ENCODE peak calls at places on chromosomes 2 and 18, in six cellular contexts. G, O, X, M, J and H are unnamed samples.

GRCh38 chr18:53941601-53942335 is 282.7 kb downstream of the MBD2 start:
- DNase-seq in G (peak), O (peak), X (no peak), M (no peak), J (no peak), H (no peak)

GRCh38 chr18:33870059-33870458 is 292.0 kb downstream of the ASXL3 start:
- DNase-seq in G (no peak), O (no peak), X (peak), M (no peak), J (peak), H (peak)

GRCh38 chr2:105746177-105747080 is 1.7 kb downstream of the NCK2 start:
- DNase-seq in G (no peak), O (peak), X (no peak), M (no peak), J (peak), H (no peak)

GRCh38 chr18:69854455-69854854 is 93.2 kb downstream of the CD226 start:
- DNase-seq in G (no peak), O (no peak), X (no peak), M (no peak), J (no peak), H (no peak)

GRCh38 chr2:201084863-201085262 is 13.1 kb downstream of the NDUFB3 start:
- DNase-seq in G (no peak), O (no peak), X (no peak), M (no peak), J (no peak), H (no peak)

GRCh38 chr2:8616084-8616419 is 65.8 kb upstream of the ID2 start:
- DNase-seq in G (no peak), O (no peak), X (no peak), M (no peak), J (no peak), H (no peak)

GRCh38 chr2:1773883-1774282 is 29.6 kb upstream of the PXDN start:
- DNase-seq in G (no peak), O (no peak), X (no peak), M (no peak), J (no peak), H (no peak)

GRCh38 chr18:57437782-57438668 is 2.9 kb downstream of the ONECUT2 start:
- DNase-seq in G (no peak), O (no peak), X (peak), M (peak), J (peak), H (no peak)

GRCh38 chr2:172968061-172968469 is 107.6 kb upstream of the MAP3K20 start:
- DNase-seq in G (peak), O (peak), X (peak), M (no peak), J (peak), H (peak)

GRCh38 chr2:55827855-55828254 is 95.7 kb downstream of the EFEMP1 start:
- DNase-seq in G (no peak), O (peak), X (no peak), M (no peak), J (no peak), H (no peak)

GRCh38 chr18:57837917-57838548 is 34.9 kb upstream of the ATP8B1 start:
- DNase-seq in G (peak), O (no peak), X (no peak), M (no peak), J (no peak), H (no peak)

GRCh38 chr2:158685646-158686045 is 109.5 kb upstream of the DAPL1 start:
- DNase-seq in G (no peak), O (peak), X (no peak), M (no peak), J (no peak), H (no peak)

GRCh38 chr2:122908134-122908533 is 1117.0 kb upstream of the CNTNAP5 start:
- DNase-seq in G (no peak), O (no peak), X (no peak), M (no peak), J (no peak), H (no peak)

GRCh38 chr2:218879881-218880748 is 537 bp upstream of the WNT10A start:
- DNase-seq in G (no peak), O (no peak), X (no peak), M (no peak), J (no peak), H (no peak)

GRCh38 chr18:46469186-46469915 is 187.7 kb downstream of the LOXHD1 start:
- DNase-seq in G (peak), O (peak), X (no peak), M (no peak), J (peak), H (peak)

GRCh38 chr2:234980476-234981187 is 28.8 kb downstream of the SH3BP4 start:
- DNase-seq in G (peak), O (no peak), X (no peak), M (no peak), J (peak), H (peak)

GRCh38 chr18:79873449-79874110 is 75.8 kb downstream of the KCNG2 start:
- DNase-seq in G (no peak), O (no peak), X (no peak), M (no peak), J (no peak), H (no peak)

GRCh38 chr18:57959278-57959677 is 84.7 kb upstream of the NEDD4L start:
- DNase-seq in G (peak), O (peak), X (peak), M (no peak), J (peak), H (no peak)

GRCh38 chr2:24839729-24840128 is 46.5 kb downstream of the CENPO start:
- DNase-seq in G (no peak), O (no peak), X (no peak), M (no peak), J (no peak), H (no peak)

GRCh38 chr18:6569813-6570212 is 155.1 kb upstream of the L3MBTL4 start:
- DNase-seq in G (no peak), O (no peak), X (no peak), M (no peak), J (peak), H (no peak)

GRCh38 chr2:144518744-144519596 is 949 bp downstream of the ZEB2 start:
- DNase-seq in G (no peak), O (no peak), X (peak), M (no peak), J (no peak), H (no peak)

GRCh38 chr2:177169810-177170514 is 42.6 kb upstream of the HNRNPA3 start:
- DNase-seq in G (no peak), O (peak), X (no peak), M (no peak), J (peak), H (no peak)

GRCh38 chr2:38077431-38077769 is 1.4 kb upstream of the CYP1B1 start:
- DNase-seq in G (no peak), O (no peak), X (no peak), M (no peak), J (no peak), H (no peak)

GRCh38 chr2:28364611-28365010 is 28.0 kb upstream of the FOSL2 start:
- DNase-seq in G (peak), O (no peak), X (no peak), M (no peak), J (no peak), H (no peak)

GRCh38 chr18:33616556-33616955 is 38.5 kb downstream of the ASXL3 start:
- DNase-seq in G (no peak), O (no peak), X (no peak), M (no peak), J (no peak), H (no peak)

GRCh38 chr2:113173563-113174368 is at the start of gene PSD4:
- DNase-seq in G (no peak), O (no peak), X (no peak), M (no peak), J (no peak), H (no peak)

GRCh38 chr2:233084488-233084887 is 24.3 kb downstream of the INPP5D start:
- DNase-seq in G (no peak), O (peak), X (no peak), M (no peak), J (no peak), H (no peak)

GRCh38 chr18:41378628-41379027 is 576.4 kb upstream of the PIK3C3 start:
- DNase-seq in G (peak), O (peak), X (peak), M (no peak), J (peak), H (peak)

GRCh38 chr2:120622159-120622869 is 113.4 kb upstream of the GLI2 start:
- DNase-seq in G (no peak), O (no peak), X (no peak), M (peak), J (no peak), H (no peak)

GRCh38 chr18:58567453-58568196 is 61.3 kb downstream of the ALPK2 start:
- DNase-seq in G (peak), O (peak), X (peak), M (no peak), J (peak), H (peak)

GRCh38 chr2:167749016-167749415 is 498.4 kb downstream of the STK39 start:
- DNase-seq in G (no peak), O (peak), X (peak), M (no peak), J (no peak), H (no peak)

GRCh38 chr2:74334931-74335333 is 8.3 kb downstream of the SLC4A5 start:
- DNase-seq in G (peak), O (peak), X (peak), M (peak), J (peak), H (peak)

GRCh38 chr18:26993568-26993967 is 128.1 kb upstream of the AQP4 start:
- DNase-seq in G (no peak), O (no peak), X (no peak), M (no peak), J (no peak), H (no peak)

GRCh38 chr18:56368066-56368465 is 270.3 kb downstream of the TXNL1 start:
- DNase-seq in G (no peak), O (no peak), X (no peak), M (no peak), J (no peak), H (no peak)